ENCODE peak calls at places on chromosomes 4 and X, in seven cellular contexts. L, Q, K, P, E, Z and C are unnamed samples.

GRCh38 chrX:104335765-104336164 is 81.0 kb upstream of the ESX1 start:
- DNase-seq in K (no peak), L (no peak), E (no peak), P (no peak), Z (no peak), Q (no peak), C (no peak)

GRCh38 chrX:98795636-98796035 is 1614.4 kb downstream of the PCDH19 start:
- DNase-seq in L (no peak), P (no peak), Q (no peak), Z (no peak), K (no peak), E (no peak), C (no peak)

GRCh38 chr4:158710814-158711213 is 12.4 kb downstream of the PPID start:
- DNase-seq in K (no peak), P (no peak), L (no peak), Z (no peak), E (no peak), Q (no peak), C (peak)

GRCh38 chr4:53576218-53576617 is 15.1 kb downstream of the LNX1 start:
- DNase-seq in L (no peak), K (no peak), Q (no peak), P (no peak), Z (no peak), E (no peak), C (no peak)

GRCh38 chrX:72269671-72270251 is 7.3 kb downstream of the RPS4X start:
- DNase-seq in L (no peak), K (no peak), Z (no peak), Q (no peak), P (no peak), E (no peak), C (no peak)

GRCh38 chrX:21991504-21991903 is 40.6 kb upstream of the PHEX start:
- DNase-seq in P (no peak), Z (no peak), Q (no peak), E (no peak), L (no peak), K (no peak), C (no peak)

GRCh38 chrX:118116308-118117068 is at the start of gene KLHL13:
- DNase-seq in K (peak), Q (no peak), E (peak), Z (no peak), P (peak), L (no peak), C (no peak)

GRCh38 chrX:8879750-8880149 is 78.6 kb upstream of the FAM9A start:
- DNase-seq in Q (no peak), E (no peak), P (peak), K (no peak), L (no peak), Z (peak), C (no peak)

GRCh38 chrX:136822337-136823095 is 41.8 kb upstream of the ARHGEF6 start:
- DNase-seq in L (no peak), E (no peak), K (no peak), Q (no peak), Z (no peak), P (no peak), C (no peak)

GRCh38 chrX:40172169-40172979 is 74.6 kb upstream of the BCOR start:
- DNase-seq in K (peak), E (no peak), Q (no peak), P (no peak), Z (no peak), L (no peak), C (no peak)

GRCh38 chr4:108337923-108338322 is 169.2 kb upstream of the LEF1 start:
- DNase-seq in K (no peak), Z (no peak), P (no peak), Q (no peak), E (no peak), L (no peak), C (no peak)

GRCh38 chr4:10622728-10623127 is 61.8 kb downstream of the CLNK start:
- DNase-seq in P (no peak), Q (no peak), L (no peak), K (no peak), E (no peak), Z (no peak), C (no peak)

GRCh38 chr4:66558651-66559050 is 888.4 kb upstream of the EPHA5 start:
- DNase-seq in L (no peak), Z (no peak), K (no peak), P (no peak), E (no peak), Q (no peak), C (no peak)